ENCODE peak calls at places on chromosomes 3 and 15, in eight cellular contexts. E is osteoblast, J is heart right ventricle, T is Peyer's patch, Q is body of pancreas, F is psoas muscle, K is MM.1S, G is sigmoid colon. L is an unnamed sample. For H3K4me1, the result is how much of the 10 kb centered on the place peaks cover.

GRCh38 chr3:12507871-12508281 is 23.6 kb downstream of the TSEN2 start:
- DNase-seq in E (peak), J (no peak), T (no peak), Q (no peak), F (peak), K (no peak), G (no peak), L (peak)

GRCh38 chr15:47726399-47726823 is 9.1 kb downstream of the SEMA6D start:
- DNase-seq in E (no peak), J (no peak), T (no peak), Q (no peak), F (no peak), K (no peak), G (no peak), L (no peak)

GRCh38 chr3:76456322-76456721 is 583.6 kb upstream of the ROBO2 start:
- DNase-seq in E (no peak), J (no peak), T (no peak), Q (no peak), F (no peak), K (no peak), G (no peak), L (no peak)

GRCh38 chr15:75872400-75872990 is 29.2 kb downstream of the UBE2Q2 start:
- DNase-seq in E (no peak), J (no peak), T (no peak), Q (no peak), F (no peak), K (no peak), G (no peak), L (no peak)

GRCh38 chr3:114447950-114448479 is 154.2 kb downstream of the TIGIT start:
- DNase-seq in E (no peak), J (no peak), T (no peak), Q (no peak), F (no peak), K (no peak), G (no peak), L (no peak)

GRCh38 chr3:67647390-67647878 is 7.0 kb downstream of the SUCLG2 start:
- DNase-seq in E (peak), J (peak), T (peak), Q (peak), F (peak), K (no peak), G (no peak), L (peak)

GRCh38 chr3:164641071-164641470 is 437.2 kb downstream of the SI start:
- DNase-seq in E (no peak), J (no peak), T (no peak), Q (no peak), F (no peak), K (no peak), G (no peak), L (no peak)

GRCh38 chr15:88834211-88834812 is 31.1 kb downstream of the ACAN start:
- DNase-seq in E (peak), J (peak), T (no peak), Q (peak), F (peak), K (peak), G (no peak), L (peak)

GRCh38 chr15:52060511-52060910 is 41.5 kb downstream of the MAPK6 start:
- DNase-seq in E (no peak), J (no peak), T (no peak), Q (no peak), F (no peak), K (no peak), G (no peak), L (no peak)

GRCh38 chr15:57503911-57504598 is 87.6 kb upstream of the MYZAP start:
- DNase-seq in E (peak), J (peak), T (no peak), Q (no peak), F (no peak), K (no peak), G (no peak), L (no peak)

GRCh38 chr3:44343421-44343820 is 4.9 kb downstream of the TCAIM start:
- DNase-seq in E (no peak), J (no peak), T (no peak), Q (no peak), F (no peak), K (no peak), G (no peak), L (no peak)

GRCh38 chr15:85477730-85478129 is 97.3 kb downstream of the AKAP13 start:
- DNase-seq in E (no peak), J (no peak), T (no peak), Q (no peak), F (no peak), K (no peak), G (no peak), L (no peak)

GRCh38 chr3:143066033-143066432 is 53.5 kb upstream of the CHST2 start:
- DNase-seq in E (no peak), J (no peak), T (no peak), Q (no peak), F (no peak), K (no peak), G (no peak), L (no peak)

GRCh38 chr3:47009225-47010049 is 30.0 kb downstream of the NBEAL2 start:
- DNase-seq in E (peak), J (peak), T (peak), Q (peak), F (peak), K (no peak), G (peak), L (peak)

GRCh38 chr3:69276884-69277283 is 109.0 kb downstream of the FRMD4B start:
- DNase-seq in E (no peak), J (no peak), T (no peak), Q (no peak), F (no peak), K (no peak), G (no peak), L (no peak)

GRCh38 chr3:48716508-48716981 is 476 bp downstream of the IP6K2 start:
- DNase-seq in E (no peak), J (peak), T (peak), Q (peak), F (no peak), K (peak), G (peak), L (no peak)

GRCh38 chr15:100779331-100780207 is 100.1 kb upstream of the ALDH1A3 start:
- DNase-seq in E (peak), J (peak), T (no peak), Q (no peak), F (no peak), K (no peak), G (peak), L (no peak)

GRCh38 chr3:60281970-60282369 is 969.3 kb downstream of the FHIT start:
- DNase-seq in E (no peak), J (no peak), T (no peak), Q (no peak), F (no peak), K (no peak), G (no peak), L (no peak)

GRCh38 chr3:47573190-47574172 is 5.2 kb downstream of the CSPG5 start:
- DNase-seq in E (peak), J (no peak), T (no peak), Q (no peak), F (no peak), K (no peak), G (no peak), L (no peak)

GRCh38 chr3:44555753-44556152 is 760 bp downstream of the ZKSCAN7 start:
- DNase-seq in E (peak), J (no peak), T (no peak), Q (no peak), F (no peak), K (no peak), G (no peak), L (no peak)

GRCh38 chr15:56295433-56295832 is 51.8 kb upstream of the RFX7 start:
- DNase-seq in E (no peak), J (no peak), T (no peak), Q (no peak), F (no peak), K (no peak), G (no peak), L (no peak)

GRCh38 chr3:30123224-30123623 is 483.2 kb upstream of the TGFBR2 start:
- DNase-seq in E (no peak), J (no peak), T (no peak), Q (no peak), F (no peak), K (no peak), G (no peak), L (no peak)

GRCh38 chr3:97674477-97674876 is 90.1 kb upstream of the ARL6 start:
- DNase-seq in E (no peak), J (no peak), T (no peak), Q (no peak), F (no peak), K (no peak), G (no peak), L (no peak)

GRCh38 chr3:129661766-129662165 is 55.3 kb upstream of the PLXND1 start:
- DNase-seq in E (no peak), J (no peak), T (no peak), Q (no peak), F (no peak), K (no peak), G (no peak), L (no peak)

GRCh38 chr15:67164811-67165652 is 89.4 kb downstream of the AAGAB start:
- DNase-seq in E (peak), J (peak), T (no peak), Q (no peak), F (peak), K (no peak), G (peak), L (peak)

GRCh38 chr3:184129012-184129411 is 6.1 kb upstream of the EIF2B5 start:
- DNase-seq in E (peak), J (no peak), T (no peak), Q (no peak), F (no peak), K (peak), G (no peak), L (no peak)

GRCh38 chr15:34496616-34497015 is 59.0 kb upstream of the GOLGA8A start:
- DNase-seq in E (no peak), J (no peak), T (no peak), Q (no peak), F (no peak), K (no peak), G (no peak), L (no peak)

GRCh38 chr15:85475317-85475701 is 94.9 kb downstream of the AKAP13 start:
- DNase-seq in E (no peak), J (no peak), T (no peak), Q (no peak), F (no peak), K (peak), G (no peak), L (no peak)

GRCh38 chr3:24981924-24982323 is 446.1 kb upstream of the RARB start:
- DNase-seq in E (no peak), J (no peak), T (no peak), Q (no peak), F (peak), K (no peak), G (no peak), L (peak)

GRCh38 chr3:28347374-28348285 is 891 bp upstream of the ZCWPW2 start:
- DNase-seq in E (no peak), J (no peak), T (no peak), Q (no peak), F (no peak), K (no peak), G (no peak), L (no peak)
- H3K4me1 ChIP-seq in E (under half), J (under half), T (under half), Q (under half), F (under half), K (under half), G (half or more), L (under half)

GRCh38 chr3:54954516-54954915 is 26.7 kb upstream of the LRTM1 start:
- DNase-seq in E (peak), J (no peak), T (no peak), Q (no peak), F (no peak), K (no peak), G (no peak), L (no peak)

GRCh38 chr3:54949491-54950044 is 21.7 kb upstream of the LRTM1 start:
- DNase-seq in E (no peak), J (no peak), T (no peak), Q (no peak), F (no peak), K (no peak), G (no peak), L (no peak)

GRCh38 chr3:54954019-54954418 is 26.2 kb upstream of the LRTM1 start:
- DNase-seq in E (peak), J (peak), T (no peak), Q (no peak), F (no peak), K (no peak), G (no peak), L (no peak)

GRCh38 chr3:54950391-54951003 is 22.6 kb upstream of the LRTM1 start:
- DNase-seq in E (no peak), J (no peak), T (no peak), Q (no peak), F (no peak), K (no peak), G (no peak), L (no peak)

GRCh38 chr3:54951405-54951804 is 23.5 kb upstream of the LRTM1 start:
- DNase-seq in E (peak), J (peak), T (peak), Q (peak), F (peak), K (no peak), G (peak), L (peak)
- H3K27ac ChIP-seq in E (peak), J (no peak), T (no peak), Q (no peak), F (no peak), K (no peak), G (no peak), L (no peak)

GRCh38 chr3:152322756-152323155 is 54.0 kb downstream of the MBNL1 start:
- DNase-seq in E (no peak), J (no peak), T (no peak), Q (no peak), F (no peak), K (peak), G (no peak), L (no peak)

GRCh38 chr3:152321806-152322377 is 53.2 kb downstream of the MBNL1 start:
- DNase-seq in E (no peak), J (no peak), T (no peak), Q (no peak), F (no peak), K (no peak), G (no peak), L (no peak)

GRCh38 chr3:152325136-152325535 is 56.4 kb downstream of the MBNL1 start:
- DNase-seq in E (no peak), J (no peak), T (no peak), Q (no peak), F (no peak), K (no peak), G (no peak), L (no peak)

GRCh38 chr3:152321321-152321720 is 52.6 kb downstream of the MBNL1 start:
- DNase-seq in E (no peak), J (no peak), T (no peak), Q (no peak), F (no peak), K (no peak), G (no peak), L (no peak)

GRCh38 chr3:152323834-152324233 is 55.1 kb downstream of the MBNL1 start:
- DNase-seq in E (no peak), J (no peak), T (no peak), Q (no peak), F (no peak), K (peak), G (no peak), L (no peak)
- H3K4me3 ChIP-seq in E (no peak), J (no peak), T (no peak), Q (no peak), F (peak), K (peak), G (no peak), L (peak)

DNA sequence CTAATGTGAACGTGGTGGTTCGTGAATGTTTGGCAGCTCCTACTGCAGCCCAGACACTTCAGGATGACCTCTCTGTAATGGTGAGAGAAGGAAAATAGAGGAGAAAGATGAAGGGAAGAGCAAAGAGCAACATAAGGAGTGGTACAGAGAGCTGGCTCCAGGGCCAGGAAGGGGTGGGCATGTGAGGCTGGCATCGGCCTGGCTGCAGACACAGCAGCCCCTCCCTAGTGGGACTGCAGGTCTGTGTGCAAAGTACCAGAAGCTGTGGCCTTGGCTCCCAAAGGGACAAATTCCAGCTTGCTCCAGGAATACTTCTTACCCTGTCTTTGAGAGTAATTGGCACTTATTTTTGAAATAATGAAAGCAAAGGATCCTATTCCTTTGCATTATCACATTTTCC is 10.0 kb downstream of the FSTL1 start:
- DNase-seq in E (no peak), J (no peak), T (no peak), Q (no peak), F (no peak), K (no peak), G (no peak), L (no peak)
- H3K4me1 ChIP-seq in E (half or more), J (under half), T (under half), Q (under half), F (under half), K (under half), G (half or more), L (under half)

GRCh38 chr3:148208975-148209374 is 488.7 kb upstream of the AGTR1 start:
- DNase-seq in E (peak), J (no peak), T (no peak), Q (no peak), F (no peak), K (no peak), G (no peak), L (no peak)

GRCh38 chr3:148202386-148202785 is 495.3 kb upstream of the AGTR1 start:
- DNase-seq in E (no peak), J (no peak), T (no peak), Q (no peak), F (no peak), K (no peak), G (no peak), L (no peak)

GRCh38 chr3:148205945-148206845 is 491.5 kb upstream of the AGTR1 start:
- DNase-seq in E (no peak), J (no peak), T (no peak), Q (no peak), F (no peak), K (no peak), G (no peak), L (no peak)

DNA sequence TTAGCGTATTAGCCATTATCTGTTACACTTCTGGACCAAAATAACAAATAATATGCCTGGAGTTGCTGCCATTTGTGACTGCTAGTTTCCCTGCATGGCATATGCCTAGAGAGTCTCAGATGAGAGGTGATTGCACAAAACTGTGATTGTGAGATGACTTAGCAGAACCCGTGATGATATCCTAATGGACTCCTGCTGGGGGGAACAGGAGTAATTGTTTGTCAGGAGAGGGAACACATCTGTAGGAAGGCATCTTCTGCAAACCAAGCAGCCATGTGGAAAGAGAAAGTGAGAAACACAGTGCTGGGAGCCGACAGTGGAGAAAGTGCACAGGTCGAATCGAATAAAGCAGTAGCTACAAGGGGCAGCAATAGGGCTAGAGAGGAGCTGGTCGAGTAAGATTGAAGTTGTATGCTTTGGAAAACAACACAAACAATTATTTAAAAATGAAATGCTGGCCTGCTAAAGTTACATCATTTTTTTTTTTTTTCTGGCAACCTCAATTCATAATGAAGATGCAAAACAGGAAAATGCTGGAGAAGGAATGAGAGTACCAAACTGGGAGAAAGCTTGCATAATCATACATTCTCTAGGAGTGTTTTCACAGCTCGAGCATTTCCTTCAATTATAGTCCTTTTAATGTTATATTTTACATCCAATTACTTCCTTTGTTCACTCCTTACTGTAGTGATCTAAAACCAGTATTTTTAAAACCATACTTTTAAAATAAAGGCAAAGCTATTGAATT is 494.3 kb upstream of the AGTR1 start:
- DNase-seq in E (no peak), J (no peak), T (no peak), Q (no peak), F (no peak), K (no peak), G (no peak), L (no peak)
- H3K27ac ChIP-seq in E (no peak), J (no peak), T (no peak), Q (no peak), F (no peak), K (no peak), G (no peak), L (no peak)

GRCh38 chr15:80984856-80985255 is 4.8 kb downstream of the MESD start:
- DNase-seq in E (no peak), J (no peak), T (no peak), Q (no peak), F (no peak), K (no peak), G (no peak), L (no peak)
- H3K4me3 ChIP-seq in E (no peak), J (no peak), T (no peak), Q (no peak), F (no peak), K (no peak), G (no peak), L (no peak)

GRCh38 chr15:25792128-25792527 is 71.0 kb downstream of the ATP10A start:
- DNase-seq in E (no peak), J (no peak), T (no peak), Q (no peak), F (no peak), K (no peak), G (peak), L (no peak)
- H3K4me1 ChIP-seq in E (under half), J (under half), T (under half), Q (under half), F (under half), K (under half), G (half or more), L (under half)

GRCh38 chr15:40250771-40251454 is 12.1 kb downstream of the PAK6 start:
- DNase-seq in E (peak), J (no peak), T (peak), Q (no peak), F (peak), K (no peak), G (no peak), L (peak)

GRCh38 chr15:40253179-40253790 is 14.4 kb downstream of the PAK6 start:
- DNase-seq in E (peak), J (no peak), T (no peak), Q (no peak), F (peak), K (no peak), G (no peak), L (peak)

GRCh38 chr15:40251455-40252140 is 12.7 kb downstream of the PAK6 start:
- DNase-seq in E (peak), J (peak), T (peak), Q (no peak), F (peak), K (no peak), G (no peak), L (peak)

GRCh38 chr15:40252438-40253178 is 13.7 kb downstream of the PAK6 start:
- DNase-seq in E (peak), J (no peak), T (peak), Q (peak), F (peak), K (peak), G (no peak), L (peak)

DNA sequence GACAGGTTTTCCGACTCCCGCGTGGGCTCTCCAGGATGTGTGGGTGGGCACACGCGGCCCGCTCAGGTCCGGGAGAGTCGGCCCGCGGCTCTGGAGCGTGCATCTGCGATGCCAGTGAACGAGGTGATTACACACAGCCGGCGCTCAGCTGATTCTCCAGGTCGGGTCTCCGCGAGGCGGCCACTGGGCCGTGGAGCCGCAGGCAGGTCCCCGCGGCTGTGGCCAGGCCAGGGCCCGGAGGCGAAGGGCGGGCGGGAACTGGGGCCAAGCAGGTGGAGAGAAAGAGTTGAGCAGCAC is 13.2 kb downstream of the PAK6 start:
- DNase-seq in E (peak), J (no peak), T (no peak), Q (peak), F (no peak), K (no peak), G (no peak), L (no peak)
- H3K27ac ChIP-seq in E (no peak), J (peak), T (no peak), Q (peak), F (no peak), K (no peak), G (no peak), L (peak)

GRCh38 chr3:16511561-16512434 is 1.7 kb downstream of the RFTN1 start:
- DNase-seq in E (peak), J (peak), T (no peak), Q (peak), F (peak), K (no peak), G (peak), L (peak)
- H3K4me3 ChIP-seq in E (peak), J (peak), T (peak), Q (no peak), F (peak), K (no peak), G (peak), L (peak)